ENCODE peak calls at places on chromosomes 6 and 20, in seven cellular contexts. K, B, V, N, W, U and E are unnamed samples. For H3K27me3, the result is how much of the 10 kb centered on the place peaks cover.

GRCh38 chr20:51354769-51355319 is 187.7 kb downstream of the NFATC2 start:
- DNase-seq in K (peak), B (no peak), V (no peak), N (no peak), W (no peak), U (peak), E (no peak)

GRCh38 chr6:2780109-2780730 is 15.0 kb downstream of the WRNIP1 start:
- DNase-seq in K (no peak), B (no peak), V (no peak), N (no peak), W (no peak), U (no peak), E (no peak)

GRCh38 chr6:45896783-45897441 is 118.7 kb downstream of the CLIC5 start:
- DNase-seq in K (no peak), B (no peak), V (no peak), N (no peak), W (no peak), U (no peak), E (no peak)

GRCh38 chr6:134368670-134369069 is 50.8 kb upstream of the SGK1 start:
- DNase-seq in K (no peak), B (no peak), V (no peak), N (no peak), W (no peak), U (peak), E (no peak)

GRCh38 chr6:82396964-82397761 is 33.5 kb downstream of the TPBG start:
- DNase-seq in K (no peak), B (no peak), V (no peak), N (no peak), W (no peak), U (peak), E (peak)

GRCh38 chr20:63547484-63548480 is at the start of gene SRMS:
- DNase-seq in K (no peak), B (peak), V (no peak), N (no peak), W (no peak), U (no peak), E (no peak)

GRCh38 chr20:21397341-21398108 is at the start of gene NKX2-4:
- DNase-seq in K (no peak), B (peak), V (no peak), N (no peak), W (no peak), U (peak), E (no peak)

GRCh38 chr6:165663283-165663735 is 268 bp upstream of the PDE10A start:
- DNase-seq in K (no peak), B (peak), V (no peak), N (no peak), W (peak), U (peak), E (no peak)

GRCh38 chr20:24357169-24357568 is 112.3 kb upstream of the SYNDIG1 start:
- DNase-seq in K (no peak), B (no peak), V (no peak), N (no peak), W (no peak), U (no peak), E (no peak)

GRCh38 chr20:64077094-64077493 is 2.2 kb downstream of the RGS19 start:
- DNase-seq in K (no peak), B (no peak), V (no peak), N (no peak), W (no peak), U (no peak), E (peak)

GRCh38 chr20:11267131-11267761 is 593.4 kb upstream of the JAG1 start:
- DNase-seq in K (peak), B (peak), V (peak), N (peak), W (peak), U (peak), E (peak)

GRCh38 chr6:166417285-166417691 is 34.5 kb upstream of the MPC1 start:
- DNase-seq in K (peak), B (no peak), V (no peak), N (no peak), W (no peak), U (no peak), E (no peak)

GRCh38 chr6:108838101-108838717 is 10.0 kb upstream of the ARMC2 start:
- DNase-seq in K (no peak), B (peak), V (no peak), N (peak), W (no peak), U (peak), E (no peak)

GRCh38 chr6:118283759-118284158 is 264.3 kb upstream of the PLN start:
- DNase-seq in K (no peak), B (peak), V (no peak), N (peak), W (peak), U (peak), E (no peak)

GRCh38 chr20:18176318-18176785 is 38.7 kb downstream of the KAT14 start:
- DNase-seq in K (no peak), B (peak), V (no peak), N (peak), W (no peak), U (peak), E (no peak)

GRCh38 chr6:30074331-30075093 is 1.1 kb downstream of the RNF39 start:
- DNase-seq in K (no peak), B (peak), V (no peak), N (no peak), W (no peak), U (no peak), E (no peak)

GRCh38 chr20:31943052-31943471 is 8.8 kb downstream of the PDRG1 start:
- DNase-seq in K (peak), B (no peak), V (no peak), N (no peak), W (peak), U (no peak), E (no peak)

GRCh38 chr6:63426844-63427243 is 107.1 kb upstream of the LGSN start:
- DNase-seq in K (no peak), B (no peak), V (no peak), N (no peak), W (no peak), U (no peak), E (no peak)

GRCh38 chr20:37999526-38000263 is 33.6 kb downstream of the TTI1 start:
- DNase-seq in K (no peak), B (no peak), V (no peak), N (no peak), W (no peak), U (no peak), E (no peak)

GRCh38 chr6:33935439-33936080 is 131.8 kb upstream of the MLN start:
- DNase-seq in K (no peak), B (peak), V (no peak), N (no peak), W (no peak), U (no peak), E (no peak)

GRCh38 chr6:166611631-166612030 is 15.4 kb downstream of the RPS6KA2 start:
- DNase-seq in K (no peak), B (no peak), V (no peak), N (no peak), W (no peak), U (no peak), E (no peak)

GRCh38 chr6:27547157-27548075 is 74.5 kb upstream of the ZNF184 start:
- DNase-seq in K (no peak), B (peak), V (peak), N (peak), W (no peak), U (peak), E (no peak)

GRCh38 chr6:15400572-15401004 is 154.7 kb downstream of the JARID2 start:
- DNase-seq in K (peak), B (peak), V (no peak), N (peak), W (peak), U (peak), E (no peak)

GRCh38 chr20:33233129-33233774 is 2.5 kb upstream of the BPIFA1 start:
- DNase-seq in K (no peak), B (peak), V (no peak), N (no peak), W (no peak), U (no peak), E (no peak)

GRCh38 chr20:47969426-47969825 is 184.1 kb upstream of the SULF2 start:
- DNase-seq in K (no peak), B (no peak), V (no peak), N (no peak), W (no peak), U (no peak), E (no peak)

GRCh38 chr6:21665101-21665435 is 71.5 kb downstream of the SOX4 start:
- DNase-seq in K (no peak), B (no peak), V (no peak), N (no peak), W (no peak), U (peak), E (no peak)
- H3K4me3 ChIP-seq in K (peak), B (peak), V (no peak), N (no peak), W (peak), U (peak), E (no peak)

GRCh38 chr6:159042824-159043181 is 2.0 kb downstream of the TAGAP start:
- DNase-seq in K (no peak), B (no peak), V (no peak), N (no peak), W (no peak), U (no peak), E (no peak)

GRCh38 chr6:159043236-159043635 is 1.6 kb downstream of the TAGAP start:
- DNase-seq in K (no peak), B (no peak), V (no peak), N (no peak), W (no peak), U (no peak), E (no peak)

GRCh38 chr6:159043986-159044385 is 805 bp downstream of the TAGAP start:
- DNase-seq in K (no peak), B (no peak), V (no peak), N (no peak), W (no peak), U (no peak), E (no peak)

GRCh38 chr6:159045826-159046225 is 1.0 kb upstream of the TAGAP start:
- DNase-seq in K (no peak), B (no peak), V (no peak), N (no peak), W (no peak), U (no peak), E (no peak)

DNA sequence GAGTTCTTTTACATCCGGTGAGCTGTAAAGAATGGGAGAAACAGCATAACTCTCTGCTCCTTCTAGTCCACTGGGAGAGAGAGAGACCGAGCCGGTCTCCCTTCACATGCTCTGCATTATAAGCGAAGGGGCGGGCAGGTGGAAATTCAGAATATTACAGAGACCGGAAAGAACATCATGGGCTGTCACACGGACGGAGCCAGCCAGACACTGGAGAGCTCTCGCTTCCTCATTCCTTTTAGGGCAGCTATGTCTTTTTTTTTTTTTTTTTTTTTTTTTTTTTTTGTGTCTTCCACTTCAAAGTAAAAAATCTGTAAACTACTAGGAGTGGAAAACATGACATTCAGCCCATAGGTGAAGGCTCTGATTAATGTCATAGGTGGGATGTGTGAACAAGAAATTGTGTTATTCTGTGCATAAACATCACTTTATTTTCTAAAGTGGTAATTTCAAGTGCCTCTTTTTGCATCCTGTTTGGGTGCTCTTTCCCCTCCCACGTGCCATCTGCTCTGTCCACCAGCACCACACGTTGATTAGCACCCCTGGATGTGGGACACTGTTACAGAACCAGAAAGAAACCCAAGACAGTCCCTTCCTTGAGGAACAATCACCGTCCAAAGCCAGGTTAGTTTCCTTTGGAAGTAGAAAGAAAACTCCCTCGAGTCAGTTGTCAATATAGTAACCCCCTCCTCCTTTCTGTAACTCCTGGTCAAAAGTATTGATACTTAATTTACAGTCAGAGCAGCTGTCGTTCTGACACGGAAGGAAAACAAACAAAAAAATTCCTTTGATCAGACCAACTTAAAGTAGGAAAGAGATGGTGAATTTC is at the start of gene TAGAP:
- DNase-seq in K (peak), B (no peak), V (peak), N (no peak), W (peak), U (no peak), E (peak)
- H3K27me3 ChIP-seq in K (under half), B (under half), V (under half), N (half or more), W (under half), U (under half), E (under half)

GRCh38 chr6:89372506-89372901 is 20.0 kb upstream of the UBE2J1 start:
- DNase-seq in K (no peak), B (no peak), V (no peak), N (no peak), W (no peak), U (no peak), E (no peak)

GRCh38 chr6:89368107-89368506 is 15.6 kb upstream of the UBE2J1 start:
- DNase-seq in K (peak), B (peak), V (no peak), N (peak), W (peak), U (peak), E (no peak)

GRCh38 chr6:89371849-89372505 is 19.5 kb upstream of the UBE2J1 start:
- DNase-seq in K (peak), B (peak), V (no peak), N (peak), W (peak), U (peak), E (peak)

GRCh38 chr6:89364586-89364985 is 12.1 kb upstream of the UBE2J1 start:
- DNase-seq in K (no peak), B (no peak), V (no peak), N (no peak), W (no peak), U (no peak), E (no peak)

DNA sequence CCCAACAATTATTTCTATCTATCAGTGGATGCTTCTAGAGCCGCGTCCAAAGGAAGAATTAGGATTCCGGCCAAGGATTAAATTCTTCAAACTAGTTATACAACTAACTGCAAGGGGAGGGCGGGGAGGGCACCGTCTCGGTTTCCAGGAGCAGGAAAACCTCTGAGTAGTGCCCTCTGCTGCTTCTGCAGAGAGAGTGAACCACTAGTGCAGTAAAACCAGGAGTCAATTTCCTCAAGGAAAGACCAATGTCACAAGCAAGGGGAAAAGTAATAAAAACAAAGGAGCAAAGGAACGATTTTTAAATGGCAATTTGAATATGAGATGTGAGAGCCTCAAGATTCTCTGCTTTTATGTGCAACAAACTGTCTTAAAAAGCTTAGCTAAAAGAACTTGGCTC is 16.5 kb upstream of the UBE2J1 start:
- DNase-seq in K (peak), B (peak), V (no peak), N (no peak), W (peak), U (peak), E (no peak)
- TF ChIP-seq CTCF in K (peak), B (peak), V (no peak), N (peak), W (peak), U (peak), E (peak)

DNA sequence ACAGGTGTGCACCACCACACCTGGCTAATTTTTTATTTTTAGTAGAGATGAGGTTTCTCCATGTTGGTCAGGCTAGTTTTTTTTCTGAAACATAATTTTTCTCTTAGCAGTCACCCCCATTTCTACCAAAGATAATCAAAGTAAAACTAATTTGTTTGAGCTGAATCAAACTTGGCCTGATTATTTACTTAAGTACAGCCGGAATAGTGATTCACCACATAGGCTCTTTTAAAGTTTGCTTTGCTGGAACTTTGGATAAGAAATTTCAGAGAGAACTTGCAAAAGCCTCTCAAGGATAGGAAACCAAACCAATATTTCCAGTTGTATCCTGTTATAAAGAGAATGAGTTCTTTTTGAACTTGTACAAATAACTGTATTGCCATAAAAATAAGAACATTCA is 105.0 kb upstream of the SYNCRIP start:
- DNase-seq in K (no peak), B (no peak), V (no peak), N (no peak), W (no peak), U (no peak), E (no peak)
- H3K4me3 ChIP-seq in K (no peak), B (no peak), V (no peak), N (no peak), W (no peak), U (no peak), E (no peak)

DNA sequence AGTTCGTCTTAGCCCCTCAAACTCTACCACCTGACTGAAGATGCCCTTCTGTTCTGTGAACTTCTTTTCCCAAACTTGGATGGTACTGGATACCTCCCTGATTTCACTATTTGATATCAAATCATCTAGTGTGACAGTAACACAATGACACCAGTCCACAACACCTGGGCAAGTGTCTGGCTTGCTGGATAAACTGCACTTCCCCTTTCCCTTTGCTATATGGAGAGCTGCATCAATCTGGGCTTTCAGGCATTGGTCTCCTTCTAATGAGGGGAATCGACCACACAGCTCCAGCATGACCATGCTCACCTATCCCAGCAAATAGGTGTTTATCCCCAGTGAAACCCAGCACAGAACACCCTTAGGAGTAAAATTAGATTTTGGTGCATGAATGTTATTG is 3.1 kb downstream of the F13A1 start:
- DNase-seq in K (no peak), B (no peak), V (no peak), N (no peak), W (no peak), U (no peak), E (no peak)
- H3K27me3 ChIP-seq in K (under half), B (half or more), V (under half), N (under half), W (under half), U (half or more), E (under half)

DNA sequence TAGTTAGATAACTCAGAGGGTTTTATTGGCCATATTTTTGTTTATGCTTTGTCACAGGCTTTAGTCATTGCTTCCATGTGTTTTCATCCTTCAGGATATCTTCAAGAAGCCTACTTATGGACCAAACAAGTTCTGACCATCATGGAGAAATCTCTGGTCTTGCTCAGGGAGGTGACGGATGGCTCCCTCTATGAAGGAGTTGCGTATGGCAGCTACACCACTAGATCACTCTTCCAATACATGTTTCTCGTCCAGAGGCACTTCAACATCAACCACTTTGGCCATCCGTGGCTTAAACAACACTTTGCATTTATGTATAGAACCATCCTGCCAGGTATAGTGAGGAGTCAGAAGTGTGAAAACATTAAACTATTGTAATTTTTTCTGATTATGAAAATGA is 30.3 kb upstream of the CALHM6 start:
- DNase-seq in K (no peak), B (no peak), V (no peak), N (peak), W (no peak), U (no peak), E (no peak)
- TF ChIP-seq CTCF in K (no peak), B (no peak), V (no peak), N (peak), W (no peak), U (no peak), E (no peak)

GRCh38 chr6:111792241-111792640 is 81.0 kb downstream of the FYN start:
- DNase-seq in K (no peak), B (no peak), V (no peak), N (peak), W (no peak), U (no peak), E (no peak)

GRCh38 chr6:111794300-111794699 is 79.0 kb downstream of the FYN start:
- DNase-seq in K (no peak), B (no peak), V (no peak), N (no peak), W (no peak), U (no peak), E (no peak)

GRCh38 chr6:111792914-111793700 is 80.1 kb downstream of the FYN start:
- DNase-seq in K (no peak), B (no peak), V (no peak), N (no peak), W (no peak), U (no peak), E (no peak)

GRCh38 chr6:111794716-111795452 is 78.4 kb downstream of the FYN start:
- DNase-seq in K (no peak), B (no peak), V (no peak), N (no peak), W (no peak), U (no peak), E (no peak)

GRCh38 chr6:111793711-111794111 is 79.5 kb downstream of the FYN start:
- DNase-seq in K (no peak), B (no peak), V (no peak), N (peak), W (no peak), U (no peak), E (peak)
- H3K4me3 ChIP-seq in K (no peak), B (no peak), V (peak), N (no peak), W (no peak), U (no peak), E (peak)

DNA sequence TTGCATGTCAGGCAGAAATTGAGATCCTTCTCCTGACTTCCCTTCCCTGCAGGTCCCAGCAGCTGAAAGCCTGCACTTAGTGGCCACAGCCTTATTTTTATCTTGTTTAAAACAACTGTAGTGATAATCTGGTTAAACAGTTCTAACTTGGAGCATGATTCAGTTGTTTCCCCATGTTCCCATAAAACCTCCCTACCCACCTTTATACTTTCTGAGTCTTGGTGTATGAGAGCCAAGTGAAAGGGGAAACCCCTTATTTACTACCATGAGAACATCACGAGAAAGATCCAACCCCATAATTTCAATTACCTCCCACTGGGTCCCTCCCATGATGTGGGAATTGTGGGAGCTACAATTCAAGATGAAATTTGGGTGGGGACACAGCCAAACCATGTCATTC is 195.3 kb downstream of the SLC16A10 start:
- DNase-seq in K (no peak), B (no peak), V (no peak), N (no peak), W (no peak), U (no peak), E (no peak)
- H3K27me3 ChIP-seq in K (under half), B (under half), V (under half), N (under half), W (under half), U (under half), E (under half)